ENCODE peak calls at places on chromosomes 11 and 22, in six cellular contexts. M is sigmoid colon; C is transverse colon; D is testis; O is vagina; U is CD8-positive, alpha-beta T cell. N is an unnamed sample.

GRCh38 chr11:39149214-39149613 is 2310.2 kb downstream of the LRRC4C start:
- DNase-seq in M (no peak), C (no peak), D (no peak), O (no peak), U (no peak), N (no peak)

GRCh38 chr11:113553235-113553634 is 78.0 kb upstream of the DRD2 start:
- DNase-seq in M (no peak), C (no peak), D (no peak), O (no peak), U (no peak), N (no peak)

GRCh38 chr22:46934172-46934745 is 171.8 kb downstream of the TBC1D22A start:
- DNase-seq in M (no peak), C (no peak), D (no peak), O (no peak), U (no peak), N (no peak)

GRCh38 chr11:72321381-72321996 is 77.5 kb upstream of the PHOX2A start:
- DNase-seq in M (no peak), C (no peak), D (no peak), O (no peak), U (no peak), N (no peak)

GRCh38 chr22:35568751-35569725 is 28.4 kb downstream of the RASD2 start:
- DNase-seq in M (no peak), C (no peak), D (no peak), O (no peak), U (no peak), N (no peak)

GRCh38 chr22:50275181-50276055 is 5.2 kb upstream of the MAPK11 start:
- DNase-seq in M (no peak), C (no peak), D (no peak), O (no peak), U (no peak), N (no peak)

GRCh38 chr11:17736921-17737817 is 2.6 kb downstream of the KCNC1 start:
- DNase-seq in M (peak), C (no peak), D (no peak), O (no peak), U (no peak), N (no peak)

GRCh38 chr11:69414773-69415187 is 66.7 kb upstream of the LINC01488 start:
- DNase-seq in M (peak), C (no peak), D (no peak), O (no peak), U (no peak), N (no peak)

GRCh38 chr22:35761037-35761436 is 43.4 kb downstream of the APOL5 start:
- DNase-seq in M (no peak), C (no peak), D (no peak), O (no peak), U (no peak), N (no peak)

GRCh38 chr11:87263439-87263838 is 225.7 kb downstream of the TMEM135 start:
- DNase-seq in M (no peak), C (no peak), D (no peak), O (no peak), U (no peak), N (no peak)

GRCh38 chr11:123377355-123377754 is 52.7 kb upstream of the GRAMD1B start:
- DNase-seq in M (no peak), C (no peak), D (no peak), O (no peak), U (no peak), N (no peak)

GRCh38 chr22:20283674-20284066 is 15.6 kb upstream of the RTN4R start:
- DNase-seq in M (no peak), C (no peak), D (no peak), O (no peak), U (no peak), N (no peak)

GRCh38 chr22:48679656-48680555 is 1147.8 kb downstream of the BRD1 start:
- DNase-seq in M (no peak), C (no peak), D (no peak), O (no peak), U (no peak), N (no peak)

GRCh38 chr11:120337896-120338840 is 2.0 kb downstream of the ARHGEF12 start:
- DNase-seq in M (no peak), C (no peak), D (peak), O (no peak), U (no peak), N (no peak)

GRCh38 chr22:32000171-32000570 is 42.9 kb upstream of the SLC5A1 start:
- DNase-seq in M (no peak), C (no peak), D (no peak), O (no peak), U (no peak), N (no peak)

GRCh38 chr22:21761086-21761485 is 25.5 kb upstream of the YPEL1 start:
- DNase-seq in M (no peak), C (no peak), D (no peak), O (no peak), U (no peak), N (no peak)

GRCh38 chr11:27213232-27213660 is 149.8 kb downstream of the CCDC34 start:
- DNase-seq in M (no peak), C (no peak), D (no peak), O (no peak), U (no peak), N (no peak)

GRCh38 chr11:66335531-66336233 is 552 bp downstream of the RIN1 start:
- DNase-seq in M (peak), C (no peak), D (no peak), O (no peak), U (no peak), N (peak)

GRCh38 chr22:26477341-26477731 is 6.2 kb downstream of the HPS4 start:
- DNase-seq in M (no peak), C (no peak), D (no peak), O (no peak), U (no peak), N (no peak)

GRCh38 chr22:17810570-17811116 is 36.4 kb upstream of the BID start:
- DNase-seq in M (no peak), C (no peak), D (no peak), O (no peak), U (no peak), N (no peak)

GRCh38 chr22:21443735-21444421 is 23.3 kb upstream of the TMEM191C start:
- DNase-seq in M (peak), C (no peak), D (peak), O (no peak), U (no peak), N (peak)

GRCh38 chr11:120207517-120207916 is 3.3 kb upstream of the OAF start:
- DNase-seq in M (no peak), C (no peak), D (no peak), O (no peak), U (no peak), N (no peak)

GRCh38 chr11:112174789-112175595 is at the start of gene BCO2:
- DNase-seq in M (peak), C (peak), D (peak), O (peak), U (no peak), N (peak)

GRCh38 chr11:34546511-34547206 is 33.1 kb upstream of the ELF5 start:
- DNase-seq in M (no peak), C (no peak), D (peak), O (no peak), U (no peak), N (peak)

GRCh38 chr11:73311394-73311869 is 3.4 kb downstream of the ARHGEF17 start:
- DNase-seq in M (peak), C (no peak), D (no peak), O (no peak), U (no peak), N (no peak)

GRCh38 chr11:65502274-65502851 is 3.5 kb downstream of the MALAT1 start:
- DNase-seq in M (no peak), C (no peak), D (no peak), O (no peak), U (no peak), N (no peak)

GRCh38 chr22:45413013-45413367 is 409 bp downstream of the SMC1B start:
- DNase-seq in M (no peak), C (no peak), D (no peak), O (no peak), U (no peak), N (no peak)

GRCh38 chr22:45418056-45418769 is 4.7 kb downstream of the RIBC2 start:
- DNase-seq in M (no peak), C (no peak), D (no peak), O (no peak), U (no peak), N (peak)

GRCh38 chr22:45418770-45419138 is 5.3 kb downstream of the RIBC2 start:
- DNase-seq in M (no peak), C (no peak), D (no peak), O (no peak), U (no peak), N (peak)

GRCh38 chr22:45407793-45408192 is 5.6 kb downstream of the SMC1B start:
- DNase-seq in M (no peak), C (no peak), D (no peak), O (no peak), U (no peak), N (no peak)

GRCh38 chr22:45413368-45414211 is at the start of the genes RIBC2 and SMC1B:
- DNase-seq in M (peak), C (peak), D (peak), O (no peak), U (peak), N (no peak)
- TF ChIP-seq CTCF in M (no peak), C (no peak), D (no peak), O (no peak), U (no peak), N (no peak)

GRCh38 chr11:83726316-83726715 is 440.1 kb upstream of the CCDC90B start:
- DNase-seq in M (no peak), C (no peak), D (no peak), O (no peak), U (no peak), N (no peak)

GRCh38 chr11:83724704-83725114 is 438.5 kb upstream of the CCDC90B start:
- DNase-seq in M (no peak), C (no peak), D (peak), O (peak), U (no peak), N (no peak)

GRCh38 chr11:83725718-83726117 is 439.6 kb upstream of the CCDC90B start:
- DNase-seq in M (no peak), C (no peak), D (no peak), O (no peak), U (no peak), N (no peak)

GRCh38 chr11:83727251-83727650 is 441.1 kb upstream of the CCDC90B start:
- DNase-seq in M (no peak), C (no peak), D (no peak), O (no peak), U (no peak), N (no peak)

DNA sequence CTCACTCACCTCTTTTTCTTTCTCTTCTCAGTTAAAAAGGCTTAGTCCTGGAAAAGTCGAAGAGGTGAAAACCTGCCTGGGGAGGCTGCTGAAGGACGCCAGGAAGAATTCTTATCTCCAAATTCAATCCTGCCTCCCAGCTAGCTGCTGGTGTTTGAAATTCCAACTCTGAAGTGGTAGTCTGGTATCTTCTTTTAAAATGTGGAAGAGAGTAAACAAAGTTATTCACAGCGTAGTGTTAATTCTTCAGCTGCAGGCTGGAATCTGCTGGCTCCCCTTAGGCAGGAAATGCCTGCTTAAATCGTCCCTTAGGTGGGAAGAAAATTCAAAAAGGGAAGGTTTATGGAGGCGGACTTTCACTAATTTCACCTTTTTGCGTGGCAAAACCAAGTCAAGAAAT is 439.0 kb upstream of the CCDC90B start:
- DNase-seq in M (no peak), C (no peak), D (no peak), O (no peak), U (no peak), N (no peak)
- H3K4me3 ChIP-seq in M (peak), C (no peak), D (no peak), O (peak), U (no peak), N (peak)

GRCh38 chr11:118002010-118002540 is 15.9 kb downstream of the IL10RA start:
- DNase-seq in M (no peak), C (peak), D (no peak), O (peak), U (no peak), N (no peak)
- H3K27ac ChIP-seq in M (peak), C (peak), D (no peak), O (peak), U (peak), N (no peak)

GRCh38 chr22:39384750-39385480 is 14.7 kb upstream of the TAB1 start:
- DNase-seq in M (no peak), C (no peak), D (peak), O (no peak), U (no peak), N (no peak)
- TF ChIP-seq CTCF in M (no peak), C (no peak), D (peak), O (no peak), U (no peak), N (no peak)

DNA sequence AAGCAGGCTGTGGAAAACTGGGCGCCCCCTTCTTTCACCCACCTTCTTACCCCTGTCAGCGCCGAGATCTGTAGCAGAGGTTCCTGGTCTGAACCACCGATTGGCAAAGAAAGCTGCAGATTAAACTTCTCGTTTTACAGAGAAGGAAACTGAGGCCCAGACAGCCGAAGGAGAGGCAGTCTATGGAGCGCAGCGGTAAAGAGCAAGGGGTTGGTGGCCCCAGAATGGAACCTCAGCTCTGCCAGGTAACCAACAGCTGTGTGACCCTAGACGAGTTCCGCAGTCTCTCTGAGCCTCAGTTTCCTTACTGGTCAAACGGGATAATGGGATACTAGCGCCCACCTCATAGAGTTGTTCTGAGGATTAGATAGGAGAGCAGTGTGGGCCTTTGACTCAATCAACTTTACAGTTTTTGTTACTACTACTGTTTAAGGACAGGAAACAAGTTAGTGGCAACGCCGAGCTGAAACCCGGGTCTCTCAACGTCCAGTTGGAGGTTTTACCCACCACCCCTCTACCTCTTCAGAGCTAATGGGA is 3.1 kb upstream of the WT1 start:
- DNase-seq in M (no peak), C (no peak), D (no peak), O (no peak), U (no peak), N (no peak)
- H3K4me3 ChIP-seq in M (no peak), C (no peak), D (no peak), O (peak), U (no peak), N (no peak)

DNA sequence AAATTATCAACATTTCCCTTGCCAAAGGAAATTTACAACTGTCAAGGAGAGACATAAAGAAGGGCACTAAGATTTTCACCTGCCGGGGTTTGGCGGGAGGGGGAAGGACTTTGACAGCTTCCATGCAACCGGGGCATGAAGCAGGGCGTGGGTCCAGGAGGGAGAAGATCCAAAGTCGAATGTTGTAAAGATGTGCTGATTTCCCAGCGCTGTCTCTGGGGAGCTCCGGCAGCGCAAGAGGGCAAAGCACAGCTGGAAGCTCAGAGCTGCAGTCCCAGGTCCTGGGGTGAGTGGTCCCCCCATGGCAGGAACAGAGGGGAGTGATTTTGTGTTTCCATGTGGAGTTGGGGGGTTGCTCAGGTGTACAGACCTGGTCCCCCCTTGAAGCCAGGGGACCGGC is at the start of gene MS4A10:
- DNase-seq in M (no peak), C (peak), D (no peak), O (no peak), U (no peak), N (no peak)
- H3K27ac ChIP-seq in M (no peak), C (no peak), D (no peak), O (no peak), U (no peak), N (no peak)

GRCh38 chr11:22624742-22625447 is 728 bp downstream of the FANCF start:
- DNase-seq in M (peak), C (peak), D (peak), O (peak), U (peak), N (no peak)
- TF ChIP-seq CTCF in M (no peak), C (peak), D (no peak), O (no peak), U (peak), N (no peak)

GRCh38 chr11:70783356-70783755 is 385.0 kb downstream of the CTTN start:
- DNase-seq in M (no peak), C (no peak), D (no peak), O (no peak), U (no peak), N (no peak)

GRCh38 chr11:70783821-70784220 is 385.5 kb downstream of the CTTN start:
- DNase-seq in M (no peak), C (no peak), D (no peak), O (no peak), U (no peak), N (no peak)

GRCh38 chr11:70780246-70780535 is 381.9 kb downstream of the CTTN start:
- DNase-seq in M (no peak), C (no peak), D (no peak), O (no peak), U (no peak), N (no peak)

GRCh38 chr11:70779433-70780245 is 381.3 kb downstream of the CTTN start:
- DNase-seq in M (no peak), C (no peak), D (no peak), O (no peak), U (no peak), N (no peak)

DNA sequence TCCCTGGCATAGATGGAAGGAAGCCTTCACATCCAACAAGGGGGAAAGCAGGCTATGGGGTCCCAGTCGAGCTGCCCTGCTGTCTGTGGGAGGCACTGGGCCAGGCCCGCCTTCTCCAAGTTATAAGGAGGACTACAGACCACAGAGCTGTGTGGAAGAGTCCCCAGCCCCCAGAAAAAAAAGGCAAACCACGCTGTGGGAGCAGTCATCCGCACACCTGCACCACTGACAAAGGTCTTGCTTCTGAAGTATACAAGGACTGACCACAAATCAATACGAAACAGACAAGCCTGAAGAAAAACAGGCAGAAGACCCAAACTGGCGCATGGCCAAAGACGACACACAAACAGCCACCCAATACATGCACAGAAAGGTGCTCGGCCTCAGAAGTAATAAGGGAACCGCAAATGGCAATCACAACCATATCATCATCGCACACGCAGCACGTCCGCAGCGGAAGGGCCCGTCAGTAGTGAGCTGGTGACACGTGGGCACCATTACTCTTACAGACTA is 384.1 kb downstream of the CTTN start:
- DNase-seq in M (no peak), C (no peak), D (no peak), O (no peak), U (no peak), N (no peak)
- H3K4me3 ChIP-seq in M (no peak), C (no peak), D (no peak), O (no peak), U (no peak), N (no peak)

GRCh38 chr11:117094776-117095175 is 3.5 kb downstream of the SIK3 start:
- DNase-seq in M (no peak), C (no peak), D (no peak), O (no peak), U (no peak), N (no peak)
- H3K27ac ChIP-seq in M (peak), C (peak), D (no peak), O (no peak), U (peak), N (peak)

DNA sequence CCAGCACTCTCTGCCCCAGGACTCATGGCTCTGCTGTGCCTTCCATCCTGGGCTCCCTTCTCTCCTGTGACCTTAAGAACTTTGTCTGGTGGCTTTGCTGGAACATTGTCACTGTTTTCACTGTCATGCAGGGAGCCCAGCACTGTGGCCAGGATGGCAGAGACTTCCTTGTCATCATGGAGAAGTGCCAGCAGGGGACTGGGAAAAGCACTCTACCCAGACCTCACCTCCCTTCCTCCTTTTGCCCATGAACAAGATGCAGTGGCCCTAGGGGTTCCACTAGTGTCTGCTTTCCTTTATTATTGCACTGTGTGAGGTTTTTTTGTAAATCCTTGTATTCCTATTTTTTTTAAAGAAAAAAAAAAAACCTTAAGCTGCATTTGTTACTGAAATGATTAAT is 2.9 kb upstream of the TTC36 start:
- DNase-seq in M (no peak), C (no peak), D (no peak), O (no peak), U (no peak), N (no peak)
- TF ChIP-seq CTCF in M (no peak), C (no peak), D (no peak), O (no peak), U (no peak), N (no peak)

N was measured in coronary artery.